ENCODE peak calls at places on chromosomes 2 and 18, in four cellular contexts. N is CD8-positive, alpha-beta memory T cell; Y is ovary; E is effector memory CD4-positive, alpha-beta T cell. R is an unnamed sample. For H3K4me1 and H3K27me3, the result is how much of the 10 kb centered on the place peaks cover.

GRCh38 chr2:199985625-199986207 is 30.3 kb downstream of the MAIP1 start:
- DNase-seq in N (peak), E (peak), Y (peak), R (peak)

GRCh38 chr2:10966056-10966455 is 54.3 kb downstream of the KCNF1 start:
- DNase-seq in N (no peak), Y (no peak), E (no peak), R (no peak)

GRCh38 chr2:54724150-54724559 is 693 bp downstream of the EML6 start:
- DNase-seq in N (no peak), Y (no peak), E (no peak), R (no peak)

GRCh38 chr2:157625311-157625710 is 3.4 kb downstream of the ACVR1C start:
- DNase-seq in N (peak), E (no peak), Y (no peak), R (no peak)

GRCh38 chr2:97950329-97951154 is 45.2 kb downstream of the TMEM131 start:
- DNase-seq in N (no peak), Y (no peak), E (no peak), R (peak)

GRCh38 chr2:232456296-232457120 is 555 bp downstream of the ALPI start:
- DNase-seq in Y (no peak), N (no peak), E (no peak), R (no peak)

GRCh38 chr2:180907731-180908130 is 72.7 kb upstream of the UBE2E3 start:
- DNase-seq in Y (no peak), N (no peak), E (no peak), R (no peak)

GRCh38 chr2:17757321-17757720 is 3.4 kb downstream of the GEN1 start:
- DNase-seq in N (no peak), E (no peak), Y (no peak), R (no peak)

GRCh38 chr2:220373878-220374277 is 746.4 kb downstream of the SLC4A3 start:
- DNase-seq in N (no peak), Y (no peak), E (no peak), R (no peak)

GRCh38 chr2:200477667-200478121 is 32.2 kb downstream of the KCTD18 start:
- DNase-seq in N (no peak), E (no peak), Y (peak), R (no peak)

GRCh38 chr2:24026233-24026632 is 16.3 kb downstream of the MFSD2B start:
- DNase-seq in E (no peak), Y (no peak), N (no peak), R (no peak)

GRCh38 chr2:27582129-27582694 is 630 bp upstream of the ZNF512 start:
- DNase-seq in N (no peak), Y (peak), E (no peak), R (peak)

DNA sequence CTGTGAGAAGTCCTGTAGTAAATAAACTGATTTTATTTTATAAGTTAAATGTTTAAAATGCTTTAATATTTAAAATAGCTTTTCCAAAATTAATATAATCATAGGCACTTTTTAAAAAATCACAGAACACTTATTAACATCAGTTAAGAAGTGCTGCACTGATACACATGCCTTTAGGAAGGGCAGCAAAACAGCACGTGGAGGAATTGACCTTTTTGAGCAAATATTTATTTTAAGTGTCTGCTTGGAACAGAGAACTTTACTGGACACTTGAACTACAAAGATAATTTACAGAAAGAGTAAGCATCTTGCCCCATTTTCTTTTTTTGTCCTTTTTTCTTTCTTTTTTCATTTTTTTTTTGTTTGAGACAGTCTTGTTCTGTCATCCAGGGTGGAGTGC is 87.7 kb upstream of the NARS1 start:
- DNase-seq in Y (no peak), E (no peak), N (no peak), R (no peak)
- H3K4me1 ChIP-seq in Y (under half), E (under half), N (under half), R (under half)

DNA sequence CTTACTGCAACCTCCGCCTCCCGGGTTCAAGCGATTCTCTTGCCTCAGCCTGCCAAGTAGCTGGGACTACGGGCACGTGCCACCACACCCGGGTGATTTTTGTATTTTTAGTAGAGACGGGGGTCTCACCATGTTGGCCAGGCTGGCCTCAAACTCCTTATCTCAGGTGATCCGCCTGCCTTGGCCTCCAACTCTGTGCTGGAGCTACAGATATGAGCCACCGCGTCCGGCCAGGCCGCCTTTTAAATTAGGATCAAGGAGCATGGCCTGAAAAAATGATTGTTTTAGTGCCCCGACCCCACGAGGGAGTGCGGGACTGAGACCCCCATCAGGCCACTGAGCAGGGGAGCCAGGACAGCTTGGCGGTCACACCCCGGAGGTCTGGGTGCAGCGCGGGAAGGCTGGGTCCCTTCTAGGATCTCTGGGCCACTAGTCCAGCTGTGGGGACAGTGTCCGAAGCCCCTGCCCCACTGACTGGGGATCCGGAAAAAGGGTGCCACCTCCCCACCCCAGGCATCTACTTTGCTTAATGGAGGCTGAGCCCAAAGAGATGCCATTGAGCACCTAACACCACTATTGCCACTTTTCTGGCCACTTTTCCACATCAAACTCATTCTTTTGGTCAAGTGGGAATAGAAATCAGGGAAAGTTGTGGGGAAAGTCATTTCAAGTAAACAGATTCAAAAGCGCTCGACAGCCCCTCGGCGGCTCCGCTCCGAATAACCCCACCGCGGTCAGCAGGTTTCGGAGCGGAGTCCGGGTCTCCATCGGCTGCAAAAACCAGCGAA is 19.7 kb upstream of the DNMT3A start:
- DNase-seq in N (no peak), E (no peak), Y (peak), R (no peak)
- H3K4me3 ChIP-seq in N (peak), E (peak), Y (peak), R (no peak)

GRCh38 chr2:84678214-84678613 is 161.9 kb downstream of the DNAH6 start:
- DNase-seq in E (no peak), N (peak), Y (no peak), R (no peak)
- H3K27me3 ChIP-seq in E (under half), N (under half), Y (under half), R (under half)

GRCh38 chr2:150478206-150478974 is 9.1 kb downstream of the RND3 start:
- DNase-seq in N (no peak), E (no peak), Y (no peak), R (no peak)
- H3K4me1 ChIP-seq in N (under half), E (under half), Y (under half), R (under half)

GRCh38 chr2:73175663-73176204 is 26.6 kb upstream of the NOTO start:
- DNase-seq in E (peak), Y (peak), N (peak), R (peak)
- H3K4me3 ChIP-seq in E (peak), Y (peak), N (peak), R (peak)

GRCh38 chr18:78364123-78364522 is 615.5 kb upstream of the SALL3 start:
- DNase-seq in E (no peak), Y (no peak), N (no peak), R (no peak)
- H3K27me3 ChIP-seq in E (under half), Y (under half), N (under half), R (under half)

DNA sequence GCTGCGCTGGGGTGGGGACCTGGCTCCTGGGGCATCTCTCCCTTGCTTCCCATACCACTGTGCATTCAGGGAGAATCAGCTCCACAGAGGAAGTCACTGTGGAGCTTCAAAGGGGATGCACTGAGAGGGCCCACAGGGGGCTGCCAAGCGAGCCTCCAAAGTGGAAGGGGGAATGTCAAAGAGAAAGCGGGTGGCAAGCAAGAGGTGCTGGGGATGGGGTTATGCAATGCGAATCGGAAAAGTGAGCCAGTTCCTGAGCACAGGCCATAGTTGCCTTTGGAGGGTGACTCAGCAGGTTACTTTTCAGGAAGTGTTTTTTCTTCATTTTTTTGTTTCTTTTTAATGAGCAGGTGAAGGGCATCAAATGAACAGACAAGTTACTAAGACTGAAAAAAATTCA is 17.6 kb downstream of the PMAIP1 start:
- DNase-seq in Y (no peak), E (no peak), N (no peak), R (no peak)
- H3K4me1 ChIP-seq in Y (under half), E (under half), N (under half), R (under half)

GRCh38 chr2:231051116-231051515 is 5.6 kb upstream of the PSMD1 start:
- DNase-seq in N (no peak), E (no peak), Y (no peak), R (no peak)
- H3K4me3 ChIP-seq in N (no peak), E (no peak), Y (no peak), R (no peak)

GRCh38 chr18:13473751-13474150 is 252.6 kb downstream of the FAM210A start:
- DNase-seq in N (no peak), Y (no peak), E (no peak), R (no peak)
- H3K27me3 ChIP-seq in N (under half), Y (under half), E (under half), R (under half)

R was measured in SJCRH30.